ENCODE peak calls at places on chromosomes 2 and 18, in seven cellular contexts. D is adrenal gland, Z is ovary, Y is pancreas, G is epithelial cell of esophagus, A is fibroblast of lung, N is IMR-90. H is an unnamed sample.

GRCh38 chr2:119694994-119695521 is 16.1 kb downstream of the TMEM177 start:
- DNase-seq in Y (no peak), Z (no peak), D (no peak), N (peak), G (peak), A (peak), H (peak)

GRCh38 chr2:105298017-105298416 is 31.5 kb downstream of the TGFBRAP1 start:
- DNase-seq in Z (no peak), N (no peak), D (no peak), G (no peak), A (no peak), Y (no peak), H (no peak)

GRCh38 chr2:236568068-236568921 is 1.3 kb upstream of the ACKR3 start:
- DNase-seq in D (no peak), G (peak), A (peak), Z (peak), Y (peak), N (no peak), H (no peak)

GRCh38 chr18:27581261-27581904 is 396.3 kb upstream of the CHST9 start:
- DNase-seq in G (no peak), D (no peak), A (no peak), Y (no peak), Z (no peak), N (no peak), H (no peak)

GRCh38 chr2:170530284-170530745 is 184.8 kb upstream of the SP5 start:
- DNase-seq in D (no peak), A (peak), Y (peak), Z (peak), N (peak), G (peak), H (peak)

GRCh38 chr2:73225513-73226360 is 7.3 kb downstream of the PRADC1 start:
- DNase-seq in Y (peak), D (no peak), Z (no peak), A (no peak), N (no peak), G (no peak), H (no peak)

GRCh38 chr18:53544926-53545325 is 679.5 kb downstream of the MBD2 start:
- DNase-seq in Z (no peak), D (no peak), N (no peak), A (no peak), G (no peak), Y (no peak), H (no peak)

GRCh38 chr18:51110073-51110797 is 80.2 kb downstream of the SMAD4 start:
- DNase-seq in G (peak), D (peak), Y (peak), N (peak), A (peak), Z (peak), H (peak)

GRCh38 chr2:80548469-80548868 is 243.9 kb upstream of the LRRTM1 start:
- DNase-seq in D (no peak), G (peak), Z (no peak), Y (no peak), A (no peak), N (no peak), H (no peak)

GRCh38 chr2:52501715-52502475 is 1265.7 kb upstream of the CHAC2 start:
- DNase-seq in Y (no peak), A (no peak), G (no peak), Z (no peak), D (no peak), N (no peak), H (no peak)

GRCh38 chr2:112204411-112204810 is 50.4 kb downstream of the ZC3H8 start:
- DNase-seq in D (no peak), A (peak), Z (no peak), N (peak), G (peak), Y (no peak), H (no peak)

GRCh38 chr2:236677368-236677767 is 107.7 kb downstream of the ACKR3 start:
- DNase-seq in N (no peak), Z (no peak), G (no peak), A (no peak), D (no peak), Y (no peak), H (no peak)

GRCh38 chr2:225074366-225074765 is 32.1 kb upstream of the DOCK10 start:
- DNase-seq in G (no peak), D (no peak), N (no peak), A (peak), Z (no peak), Y (no peak), H (no peak)

GRCh38 chr2:7539760-7540159 is 622.5 kb downstream of the RNF144A start:
- DNase-seq in A (no peak), Y (no peak), Z (no peak), D (no peak), G (no peak), N (no peak), H (peak)

GRCh38 chr2:102418421-102418961 is 4.5 kb upstream of the IL18RAP start:
- DNase-seq in D (no peak), A (no peak), Y (no peak), N (peak), G (no peak), Z (no peak), H (no peak)

GRCh38 chr2:112153501-112153900 is 15.3 kb downstream of the FBLN7 start:
- DNase-seq in G (no peak), D (no peak), A (no peak), N (no peak), Y (no peak), Z (no peak), H (no peak)

GRCh38 chr2:35301349-35301748 is 1054.2 kb upstream of the CRIM1 start:
- DNase-seq in D (no peak), Y (no peak), N (no peak), G (no peak), Z (no peak), A (no peak), H (no peak)

GRCh38 chr2:203759692-203760365 is 53.4 kb downstream of the CD28 start:
- DNase-seq in D (peak), Y (no peak), A (peak), G (peak), Z (no peak), N (peak), H (peak)

GRCh38 chr2:219269362-219270054 is 9.7 kb upstream of the DNAJB2 start:
- DNase-seq in A (no peak), Z (no peak), G (peak), N (no peak), D (peak), Y (peak), H (no peak)

GRCh38 chr2:161677634-161678033 is 53.4 kb downstream of the SLC4A10 start:
- DNase-seq in N (no peak), G (peak), Z (no peak), D (no peak), A (no peak), Y (no peak), H (no peak)

GRCh38 chr2:199055336-199055735 is 402.4 kb downstream of the SATB2 start:
- DNase-seq in Y (no peak), G (no peak), Z (no peak), D (no peak), N (peak), A (peak), H (peak)

GRCh38 chr18:30132959-30133358 is 909.6 kb downstream of the DSC3 start:
- DNase-seq in Y (no peak), Z (no peak), D (no peak), G (peak), N (no peak), A (no peak), H (no peak)

GRCh38 chr18:2304378-2305175 is 266.7 kb downstream of the METTL4 start:
- DNase-seq in A (no peak), Y (no peak), N (peak), Z (no peak), G (peak), D (no peak), H (peak)

GRCh38 chr2:37570773-37571570 is 100.5 kb downstream of the CDC42EP3 start:
- DNase-seq in Y (no peak), G (peak), Z (no peak), A (peak), D (no peak), N (peak), H (peak)

GRCh38 chr2:140348826-140349225 is 1568.6 kb upstream of the NXPH2 start:
- DNase-seq in Z (no peak), D (no peak), N (no peak), A (no peak), G (no peak), Y (no peak), H (no peak)

GRCh38 chr18:79485788-79486355 is 90.1 kb downstream of the NFATC1 start:
- DNase-seq in N (peak), Y (peak), A (peak), D (no peak), Z (no peak), G (no peak), H (peak)

GRCh38 chr2:96470636-96471035 is 34.5 kb downstream of the NEURL3 start:
- DNase-seq in N (peak), D (peak), Z (peak), A (peak), G (no peak), Y (peak), H (no peak)

GRCh38 chr2:66436546-66436945 is 1.6 kb downstream of the MEIS1 start:
- DNase-seq in G (no peak), Y (no peak), D (no peak), N (no peak), Z (no peak), A (no peak), H (no peak)

GRCh38 chr2:199261221-199261620 is 196.5 kb downstream of the SATB2 start:
- DNase-seq in G (no peak), A (peak), Y (no peak), Z (no peak), D (no peak), N (peak), H (peak)

GRCh38 chr18:8045890-8046289 is 478.8 kb downstream of the PTPRM start:
- DNase-seq in G (peak), Y (no peak), Z (no peak), N (no peak), D (no peak), A (no peak), H (no peak)

GRCh38 chr2:143807677-143808076 is 678.5 kb downstream of the ARHGAP15 start:
- DNase-seq in G (peak), A (peak), Y (no peak), N (no peak), D (no peak), Z (no peak), H (peak)

GRCh38 chr18:22219568-22220355 is 50.4 kb downstream of the GATA6 start:
- DNase-seq in A (no peak), D (no peak), G (no peak), Y (no peak), N (no peak), Z (no peak), H (no peak)

GRCh38 chr2:177543007-177543760 is 150.6 kb downstream of the AGPS start:
- DNase-seq in A (peak), Y (no peak), Z (no peak), D (no peak), N (peak), G (peak), H (peak)

GRCh38 chr18:9694174-9694573 is 13.9 kb upstream of the RAB31 start:
- DNase-seq in Y (no peak), A (no peak), N (no peak), G (no peak), Z (no peak), D (peak), H (no peak)

GRCh38 chr2:104853926-104854506 is at the start of gene POU3F3:
- DNase-seq in A (peak), D (no peak), N (no peak), Y (peak), Z (peak), G (no peak), H (peak)

GRCh38 chr2:207341816-207342215 is 176.1 kb upstream of the KLF7 start:
- DNase-seq in Y (no peak), D (no peak), G (no peak), N (no peak), Z (no peak), A (no peak), H (no peak)

GRCh38 chr2:197889041-197889440 is 84.6 kb downstream of the PLCL1 start:
- DNase-seq in G (peak), N (peak), Y (no peak), Z (no peak), D (no peak), A (peak), H (peak)

GRCh38 chr2:120858764-120859525 is 123.3 kb downstream of the GLI2 start:
- DNase-seq in D (no peak), Y (no peak), N (no peak), G (no peak), A (no peak), Z (no peak), H (no peak)

GRCh38 chr2:233867993-233868532 is at the start of gene MSL3B:
- DNase-seq in Y (peak), N (peak), A (peak), G (peak), D (peak), Z (no peak), H (peak)
- H3K4me3 ChIP-seq in Y (peak), N (peak), A (peak), G (peak), D (peak), Z (peak), H (peak)

GRCh38 chr2:212480447-212480846 is 58.2 kb downstream of the ERBB4 start:
- DNase-seq in D (no peak), Z (no peak), N (no peak), Y (no peak), A (no peak), G (no peak), H (no peak)

GRCh38 chr2:212488611-212489010 is 50.0 kb downstream of the ERBB4 start:
- DNase-seq in Z (no peak), D (no peak), Y (no peak), N (no peak), G (no peak), A (no peak), H (no peak)

GRCh38 chr2:212489719-212490346 is 48.8 kb downstream of the ERBB4 start:
- DNase-seq in Y (no peak), D (no peak), N (no peak), A (no peak), Z (no peak), G (no peak), H (no peak)

GRCh38 chr2:212484563-212485080 is 54.0 kb downstream of the ERBB4 start:
- DNase-seq in Y (no peak), A (no peak), D (no peak), Z (no peak), N (no peak), G (no peak), H (peak)
- TF ChIP-seq CTCF in Y (no peak), A (no peak), D (no peak), Z (no peak), N (no peak), G (no peak), H (no peak)

DNA sequence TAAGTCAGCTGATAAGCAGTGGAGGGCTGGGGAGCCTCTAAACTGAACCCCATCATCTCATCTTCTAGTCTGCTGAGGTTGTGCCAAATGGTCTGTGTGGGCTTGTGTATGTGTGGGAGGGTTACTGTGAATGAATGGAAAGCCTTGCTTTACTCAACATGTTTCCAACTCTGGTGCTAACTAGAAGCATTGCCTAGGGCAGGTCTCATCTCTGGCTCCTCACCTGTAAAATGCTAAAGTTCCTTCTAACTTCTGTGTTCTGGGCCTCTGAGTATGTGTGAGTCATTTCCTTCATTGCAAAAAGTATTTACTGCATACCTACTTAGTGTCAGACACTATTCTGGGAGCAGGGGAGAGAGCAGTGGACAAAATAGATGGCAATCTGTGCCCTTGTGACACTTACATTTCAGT is 1.3 kb downstream of the LIPG start:
- DNase-seq in G (peak), D (no peak), A (no peak), Z (no peak), N (no peak), Y (no peak), H (no peak)
- H3K4me3 ChIP-seq in G (peak), D (no peak), A (peak), Z (no peak), N (no peak), Y (no peak), H (no peak)

GRCh38 chr2:238152811-238153688 is 5.7 kb upstream of the ERFE start:
- DNase-seq in N (no peak), Z (no peak), D (no peak), Y (no peak), A (peak), G (no peak), H (no peak)
- TF ChIP-seq CTCF in N (peak), Z (no peak), D (no peak), Y (no peak), A (peak), G (no peak), H (peak)

GRCh38 chr2:215437614-215438013 is 1.7 kb upstream of the FN1 start:
- DNase-seq in Z (no peak), D (no peak), Y (no peak), G (no peak), A (peak), N (no peak), H (no peak)
- H3K4me3 ChIP-seq in Z (peak), D (no peak), Y (no peak), G (no peak), A (peak), N (no peak), H (peak)

GRCh38 chr2:48070415-48070814 is 164.1 kb upstream of the FBXO11 start:
- DNase-seq in Z (no peak), D (no peak), N (no peak), Y (no peak), G (peak), A (no peak), H (no peak)
- TF ChIP-seq CTCF in Z (no peak), D (no peak), N (no peak), Y (no peak), G (no peak), A (no peak), H (no peak)

H was measured in foreskin fibroblast.